ENCODE peak calls at places on chromosomes 4 and X, in ten cellular contexts. Y, L, U, T, J, N, Z, A, C and D are unnamed samples.

GRCh38 chr4:70399319-70399718 is 1.6 kb downstream of the OPRPN start:
- DNase-seq in A (no peak), N (no peak), U (no peak), L (no peak), J (no peak), Z (no peak), C (no peak), Y (no peak), T (no peak), D (no peak)

GRCh38 chr4:71239365-71239764 is 99.5 kb upstream of the SLC4A4 start:
- DNase-seq in Y (no peak), J (no peak), T (peak; percentile 7), C (no peak), Z (no peak), U (no peak), L (no peak), A (no peak), N (no peak), D (no peak)

GRCh38 chr4:1210971-1211370 is 38.0 kb downstream of the CTBP1 start:
- DNase-seq in J (no peak), L (no peak), Z (no peak), A (no peak), Y (no peak), C (no peak), T (no peak), U (no peak), N (no peak), D (no peak)

GRCh38 chr4:128565565-128566186 is 243.8 kb upstream of the JADE1 start:
- DNase-seq in U (peak; percentile 74), J (no peak), A (peak; percentile 71), L (peak; percentile 15), Y (peak; percentile 3), C (no peak), T (no peak), N (no peak), Z (no peak), D (no peak)

GRCh38 chr4:95388911-95389310 is 159.9 kb downstream of the UNC5C start:
- DNase-seq in T (no peak), L (no peak), A (no peak), Z (no peak), N (no peak), J (no peak), C (no peak), U (no peak), Y (no peak), D (peak; percentile 17)

GRCh38 chr4:8910822-8911310 is 39.2 kb upstream of the HMX1 start:
- DNase-seq in U (peak; percentile 13), J (no peak), L (no peak), C (no peak), Z (no peak), N (no peak), T (no peak), Y (no peak), A (no peak), D (no peak)

GRCh38 chr4:108107729-108108382 is 60.9 kb downstream of the LEF1 start:
- DNase-seq in T (no peak), U (no peak), Y (no peak), N (no peak), C (no peak), L (no peak), A (no peak), J (no peak), Z (peak; percentile 69), D (no peak)

GRCh38 chr4:1628892-1629703 is 55.0 kb downstream of the FAM53A start:
- DNase-seq in Y (peak; percentile 60), N (peak; percentile 27), T (peak; percentile 39), C (peak; percentile 54), J (peak; percentile 35), L (peak; percentile 80), A (peak; percentile 49), Z (peak; percentile 74), U (peak; percentile 75), D (no peak)

GRCh38 chrX:71671043-71671829 is 3.9 kb downstream of the LOC101059915 start:
- DNase-seq in N (peak; percentile 43), U (no peak), T (no peak), Y (no peak), A (no peak), L (peak; percentile 61), C (no peak), Z (peak; percentile 74), J (no peak), D (no peak)

GRCh38 chrX:23901065-23901464 is 6.7 kb downstream of the APOO start:
- DNase-seq in N (no peak), Y (no peak), L (no peak), Z (no peak), U (no peak), J (no peak), T (peak; percentile 47), C (peak; percentile 68), A (peak; percentile 88), D (no peak)

GRCh38 chrX:33607042-33607595 is 395.8 kb upstream of the DMD start:
- DNase-seq in A (no peak), L (no peak), T (no peak), N (no peak), Y (no peak), Z (no peak), J (no peak), C (no peak), U (no peak), D (no peak)